ENCODE peak calls at places on chromosomes 1 and 21, in four cellular contexts. G, O, Q and K are unnamed samples. For H3K36me3 and H3K9me3, the result is how much of the 10 kb centered on the place peaks cover.

GRCh38 chr21:45019076-45019886 is 55.1 kb upstream of the ADARB1 start:
- DNase-seq in G (peak), O (peak), Q (peak), K (no peak)

GRCh38 chr21:36511484-36512227 is 31.7 kb upstream of the CLDN14 start:
- DNase-seq in G (no peak), O (no peak), Q (no peak), K (no peak)

GRCh38 chr1:60621524-60621923 is 460.8 kb upstream of the NFIA start:
- DNase-seq in G (no peak), O (peak), Q (no peak), K (no peak)

GRCh38 chr1:59669752-59670312 is 144.9 kb upstream of the HOOK1 start:
- DNase-seq in G (peak), O (peak), Q (no peak), K (no peak)

GRCh38 chr1:170168263-170168662 is 22.5 kb downstream of the NTMT2 start:
- DNase-seq in G (peak), O (no peak), Q (no peak), K (no peak)

GRCh38 chr1:38746966-38747600 is 112.5 kb downstream of the RRAGC start:
- DNase-seq in G (no peak), O (no peak), Q (no peak), K (no peak)

GRCh38 chr1:25106352-25106751 is 126.0 kb downstream of the SYF2 start:
- DNase-seq in G (peak), O (no peak), Q (no peak), K (peak)

GRCh38 chr1:161791889-161792655 is 26.0 kb downstream of the ATF6 start:
- DNase-seq in G (no peak), O (no peak), Q (no peak), K (no peak)

GRCh38 chr1:21664806-21665588 is 4.2 kb downstream of the RAP1GAP start:
- DNase-seq in G (no peak), O (no peak), Q (no peak), K (no peak)

GRCh38 chr1:21090460-21090859 is 86.2 kb downstream of the EIF4G3 start:
- DNase-seq in G (no peak), O (no peak), Q (no peak), K (no peak)

GRCh38 chr1:244849189-244849866 is 13.9 kb downstream of the COX20 start:
- DNase-seq in G (no peak), O (no peak), Q (no peak), K (no peak)

GRCh38 chr21:35428927-35429326 is 379.8 kb upstream of the RUNX1 start:
- DNase-seq in G (no peak), O (no peak), Q (no peak), K (no peak)

GRCh38 chr1:228087771-228088251 is 5.3 kb downstream of the ARF1 start:
- DNase-seq in G (peak), O (no peak), Q (no peak), K (peak)

DNA sequence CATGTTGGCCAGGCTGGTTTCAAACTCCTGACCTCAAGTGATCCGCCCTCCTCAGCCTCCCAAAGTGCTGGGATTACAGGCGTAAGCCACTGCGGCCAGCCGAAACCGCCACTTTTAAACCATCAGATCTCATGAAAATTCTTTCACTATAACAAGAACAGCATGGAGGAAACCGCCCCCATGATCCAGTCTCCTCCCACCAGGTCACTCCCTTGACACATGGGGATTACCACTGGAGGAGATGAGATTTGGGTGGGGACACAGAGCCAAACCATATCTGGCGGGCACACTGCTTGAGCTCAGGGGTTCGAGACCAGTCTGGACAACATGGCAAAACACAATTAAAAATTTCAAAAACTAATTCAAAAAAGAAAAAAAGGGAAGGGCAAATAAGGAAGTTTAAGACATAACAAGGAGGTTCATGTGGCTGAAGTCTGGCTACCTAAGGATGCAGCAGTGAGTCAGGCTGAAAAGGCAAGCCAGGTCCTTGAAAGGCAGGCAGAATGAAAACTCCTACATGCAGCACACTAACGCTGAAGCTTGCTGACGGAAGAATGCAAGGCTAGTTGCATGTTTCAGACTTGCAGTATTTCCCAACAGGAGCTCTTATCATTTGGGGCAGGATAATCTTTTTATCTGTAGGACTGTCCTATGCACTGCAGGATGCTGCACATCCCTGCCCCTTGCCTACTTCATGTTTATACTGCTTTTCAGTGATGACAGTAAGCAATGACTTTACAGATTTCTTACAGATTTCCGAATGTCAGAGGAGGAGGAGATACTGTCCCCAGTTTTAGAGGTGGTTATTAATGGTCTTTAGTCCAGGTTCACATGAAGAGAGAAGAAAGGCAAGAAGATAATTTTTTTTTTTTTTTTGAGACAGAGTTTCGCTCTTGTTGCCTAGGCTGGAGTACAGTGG is 49.3 kb downstream of the FBXO42 start:
- DNase-seq in G (no peak), O (no peak), Q (no peak), K (no peak)
- H3K36me3 ChIP-seq in G (under half), O (under half), Q (under half), K (under half)

DNA sequence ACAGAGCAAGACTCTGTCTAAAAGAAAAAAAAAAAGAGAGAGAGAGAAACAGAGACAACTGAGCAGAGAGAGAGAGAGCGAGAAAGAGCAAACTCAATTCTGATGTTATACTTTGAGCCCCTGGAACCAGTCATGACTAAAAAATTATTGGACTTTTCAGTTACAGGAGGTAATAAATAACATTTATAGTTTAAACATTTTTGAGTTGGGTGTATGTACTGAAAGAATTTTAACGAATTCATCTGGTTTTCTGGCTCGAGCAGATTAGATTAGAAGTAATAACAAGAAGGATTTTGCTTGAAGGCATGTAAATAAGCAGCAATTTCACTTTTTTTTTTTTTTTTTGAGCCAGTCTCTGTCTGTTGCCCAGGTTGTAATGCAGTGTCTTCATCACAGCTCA is 20.0 kb upstream of the PSMA5 start:
- DNase-seq in G (peak), O (no peak), Q (no peak), K (no peak)
- H3K4me3 ChIP-seq in G (no peak), O (no peak), Q (no peak), K (no peak)

DNA sequence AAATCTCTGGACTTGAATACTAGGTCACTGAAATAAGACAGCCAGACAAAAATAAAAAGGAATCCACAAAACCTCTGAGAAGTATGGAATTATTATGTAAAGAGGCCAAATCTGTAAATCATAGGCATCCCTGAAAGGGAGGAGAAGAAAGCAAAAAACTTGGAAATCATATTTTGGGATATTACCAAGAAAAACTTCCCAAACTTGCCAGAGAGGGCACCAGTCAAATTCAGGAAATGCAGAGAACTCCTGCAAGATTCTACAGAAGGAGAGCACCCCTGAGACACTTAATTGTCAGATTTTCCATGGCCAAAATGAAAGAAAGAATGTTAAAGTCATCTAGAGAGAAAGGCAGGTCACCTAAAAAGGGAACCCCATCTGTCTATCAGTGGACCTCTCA is 862.3 kb upstream of the PRMT6 start:
- DNase-seq in G (no peak), O (no peak), Q (no peak), K (no peak)
- H3K9me3 ChIP-seq in G (under half), O (half or more), Q (under half), K (under half)

DNA sequence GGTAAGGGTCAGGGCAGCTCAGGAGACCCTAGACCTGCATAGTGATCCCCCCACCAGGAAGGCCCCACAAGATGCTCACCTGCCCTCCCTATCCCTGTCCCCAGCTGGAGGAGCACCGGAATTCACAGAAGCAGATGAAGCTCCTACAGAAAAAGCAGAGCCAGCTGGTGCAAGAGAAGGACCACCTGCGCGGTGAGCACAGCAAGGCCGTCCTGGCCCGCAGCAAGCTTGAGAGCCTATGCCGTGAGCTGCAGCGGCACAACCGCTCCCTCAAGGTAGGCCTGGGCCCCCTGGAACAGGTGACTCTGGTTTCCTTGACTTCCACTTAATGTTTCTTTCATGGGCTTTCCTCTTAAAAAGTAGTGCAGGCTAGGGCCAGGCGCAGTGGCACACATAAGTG is 8.4 kb downstream of the TXLNA start:
- DNase-seq in G (no peak), O (no peak), Q (no peak), K (no peak)
- H3K36me3 ChIP-seq in G (half or more), O (half or more), Q (half or more), K (half or more)

GRCh38 chr1:116990612-116991151 is 10.9 kb upstream of the CD101 start:
- DNase-seq in G (peak), O (peak), Q (no peak), K (peak)
- H3K4me3 ChIP-seq in G (no peak), O (no peak), Q (no peak), K (no peak)

GRCh38 chr1:152347116-152347728 is 12.6 kb downstream of the FLG2 start:
- DNase-seq in G (peak), O (no peak), Q (peak), K (peak)
- H3K9me3 ChIP-seq in G (under half), O (under half), Q (under half), K (under half)

DNA sequence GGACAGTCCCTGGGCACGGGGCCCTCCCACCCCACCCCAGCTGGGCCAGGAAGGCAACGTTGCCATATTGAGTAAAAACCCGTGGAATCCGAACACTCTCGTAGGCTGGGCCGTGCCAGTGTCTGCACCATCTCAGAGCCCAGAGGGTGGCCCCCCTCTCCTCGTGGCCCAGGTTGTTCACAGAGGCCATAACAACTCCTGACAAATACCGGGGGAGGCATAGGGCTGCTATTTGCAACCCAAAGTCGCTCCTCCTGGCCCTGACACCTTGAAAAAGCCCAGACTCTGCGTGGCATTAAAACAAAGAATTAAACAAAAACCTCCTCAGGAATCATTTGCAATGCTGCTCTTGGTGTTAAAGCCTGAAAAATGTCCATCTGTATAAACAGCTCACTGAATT is 141.4 kb downstream of the CASZ1 start:
- DNase-seq in G (no peak), O (no peak), Q (no peak), K (no peak)
- H3K36me3 ChIP-seq in G (under half), O (under half), Q (under half), K (under half)

GRCh38 chr21:27365394-27365793 is 398.5 kb upstream of the ADAMTS5 start:
- DNase-seq in G (no peak), O (no peak), Q (no peak), K (no peak)

GRCh38 chr21:27366846-27367245 is 400.0 kb upstream of the ADAMTS5 start:
- DNase-seq in G (peak), O (no peak), Q (no peak), K (no peak)

GRCh38 chr21:27363719-27364479 is 397.0 kb upstream of the ADAMTS5 start:
- DNase-seq in G (no peak), O (no peak), Q (no peak), K (no peak)

GRCh38 chr21:27359141-27359540 is 392.3 kb upstream of the ADAMTS5 start:
- DNase-seq in G (peak), O (no peak), Q (no peak), K (no peak)

DNA sequence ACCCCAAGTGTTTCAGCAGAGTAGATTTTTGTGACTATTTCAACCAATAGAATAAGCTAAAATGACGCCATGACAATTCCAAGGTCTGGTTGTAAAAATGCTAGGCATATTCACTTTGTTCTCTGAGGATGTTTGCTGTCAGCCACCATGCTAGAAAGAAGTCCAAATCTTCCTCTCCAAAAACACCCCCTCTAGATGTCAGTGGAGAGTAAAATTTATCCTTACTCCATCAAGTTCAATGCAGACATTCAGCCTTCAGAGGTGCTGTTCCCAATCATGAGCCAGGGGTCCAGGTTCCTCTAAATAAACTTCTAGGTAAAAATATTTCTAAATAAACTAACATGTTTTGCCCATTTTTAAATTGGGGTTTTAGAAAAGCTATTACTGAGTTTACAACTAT is 395.4 kb upstream of the ADAMTS5 start:
- DNase-seq in G (no peak), O (no peak), Q (no peak), K (no peak)
- H3K4me3 ChIP-seq in G (no peak), O (no peak), Q (no peak), K (no peak)